ENCODE peak calls at places on chromosomes 7 and 10, in seven cellular contexts. One of them, this sample, is unnamed.

GRCh38 chr7:1502845-1503244 is 1.3 kb downstream of the INTS1 start:
- DNase-seq in neural crest cell: no peak
- DNase-seq in iPS-NIHi11: no peak
- DNase-seq in activated CD4-positive, alpha-beta T cell treated with anti-CD3 and anti-CD28 coated beads for 36 hours: no peak
- DNase-seq in NCI-H345: no peak
- DNase-seq in suprapubic skin: no peak
- DNase-seq in epithelial cell of esophagus: no peak
- DNase-seq in this sample: no peak

GRCh38 chr10:93535293-93535692 is 31.2 kb upstream of the FFAR4 start:
- DNase-seq in suprapubic skin: no peak
- DNase-seq in iPS-NIHi11: no peak
- DNase-seq in neural crest cell: no peak
- DNase-seq in activated CD4-positive, alpha-beta T cell treated with anti-CD3 and anti-CD28 coated beads for 36 hours: no peak
- DNase-seq in epithelial cell of esophagus: no peak
- DNase-seq in NCI-H345: no peak
- DNase-seq in this sample: no peak

GRCh38 chr10:71975891-71976725 is 11.9 kb downstream of the CHST3 start:
- DNase-seq in epithelial cell of esophagus: peak; percentile 67
- DNase-seq in iPS-NIHi11: no peak
- DNase-seq in suprapubic skin: no peak
- DNase-seq in NCI-H345: no peak
- DNase-seq in neural crest cell: no peak
- DNase-seq in activated CD4-positive, alpha-beta T cell treated with anti-CD3 and anti-CD28 coated beads for 36 hours: no peak
- DNase-seq in this sample: no peak

GRCh38 chr10:133205146-133205545 is 24.9 kb upstream of the UTF1 start:
- DNase-seq in epithelial cell of esophagus: no peak
- DNase-seq in neural crest cell: no peak
- DNase-seq in activated CD4-positive, alpha-beta T cell treated with anti-CD3 and anti-CD28 coated beads for 36 hours: no peak
- DNase-seq in suprapubic skin: no peak
- DNase-seq in NCI-H345: no peak
- DNase-seq in iPS-NIHi11: no peak
- DNase-seq in this sample: no peak

GRCh38 chr10:7291487-7292113 is 119.2 kb downstream of the SFMBT2 start:
- DNase-seq in neural crest cell: no peak
- DNase-seq in suprapubic skin: no peak
- DNase-seq in activated CD4-positive, alpha-beta T cell treated with anti-CD3 and anti-CD28 coated beads for 36 hours: no peak
- DNase-seq in epithelial cell of esophagus: no peak
- DNase-seq in NCI-H345: no peak
- DNase-seq in iPS-NIHi11: no peak
- DNase-seq in this sample: no peak

GRCh38 chr7:157651366-157652160 is 314.8 kb downstream of the DNAJB6 start:
- DNase-seq in activated CD4-positive, alpha-beta T cell treated with anti-CD3 and anti-CD28 coated beads for 36 hours: no peak
- DNase-seq in neural crest cell: no peak
- DNase-seq in epithelial cell of esophagus: no peak
- DNase-seq in suprapubic skin: no peak
- DNase-seq in NCI-H345: no peak
- DNase-seq in iPS-NIHi11: no peak
- DNase-seq in this sample: no peak

GRCh38 chr7:76364198-76364584 is 5.4 kb upstream of the YWHAG start:
- DNase-seq in activated CD4-positive, alpha-beta T cell treated with anti-CD3 and anti-CD28 coated beads for 36 hours: no peak
- DNase-seq in NCI-H345: no peak
- DNase-seq in suprapubic skin: no peak
- DNase-seq in epithelial cell of esophagus: peak; percentile 79
- DNase-seq in iPS-NIHi11: no peak
- DNase-seq in neural crest cell: no peak
- DNase-seq in this sample: no peak

GRCh38 chr7:106062006-106062405 is 50.1 kb downstream of the SYPL1 start:
- DNase-seq in suprapubic skin: no peak
- DNase-seq in NCI-H345: no peak
- DNase-seq in activated CD4-positive, alpha-beta T cell treated with anti-CD3 and anti-CD28 coated beads for 36 hours: no peak
- DNase-seq in neural crest cell: no peak
- DNase-seq in epithelial cell of esophagus: peak; percentile 68
- DNase-seq in iPS-NIHi11: no peak
- DNase-seq in this sample: no peak

GRCh38 chr7:155858521-155859061 is 46.3 kb upstream of the SHH start:
- DNase-seq in neural crest cell: no peak
- DNase-seq in iPS-NIHi11: no peak
- DNase-seq in activated CD4-positive, alpha-beta T cell treated with anti-CD3 and anti-CD28 coated beads for 36 hours: no peak
- DNase-seq in epithelial cell of esophagus: peak; percentile 24
- DNase-seq in NCI-H345: no peak
- DNase-seq in suprapubic skin: peak; percentile 53
- DNase-seq in this sample: no peak

GRCh38 chr7:2974093-2974819 is 69.4 kb downstream of the CARD11 start:
- DNase-seq in suprapubic skin: no peak
- DNase-seq in activated CD4-positive, alpha-beta T cell treated with anti-CD3 and anti-CD28 coated beads for 36 hours: no peak
- DNase-seq in NCI-H345: no peak
- DNase-seq in iPS-NIHi11: no peak
- DNase-seq in epithelial cell of esophagus: no peak
- DNase-seq in neural crest cell: no peak
- DNase-seq in this sample: no peak

GRCh38 chr10:123743441-123744225 is 77.5 kb downstream of the GPR26 start:
- DNase-seq in neural crest cell: no peak
- DNase-seq in epithelial cell of esophagus: no peak
- DNase-seq in NCI-H345: no peak
- DNase-seq in activated CD4-positive, alpha-beta T cell treated with anti-CD3 and anti-CD28 coated beads for 36 hours: no peak
- DNase-seq in suprapubic skin: peak; percentile 20
- DNase-seq in iPS-NIHi11: no peak
- DNase-seq in this sample: no peak

GRCh38 chr10:101694056-101694673 is 805 bp downstream of the FBXW4 start:
- DNase-seq in iPS-NIHi11: peak; percentile 83
- DNase-seq in epithelial cell of esophagus: peak; percentile 56
- DNase-seq in neural crest cell: peak; percentile 57
- DNase-seq in activated CD4-positive, alpha-beta T cell treated with anti-CD3 and anti-CD28 coated beads for 36 hours: peak; percentile 80
- DNase-seq in suprapubic skin: peak; percentile 80
- DNase-seq in NCI-H345: peak; percentile 58
- DNase-seq in this sample: no peak

GRCh38 chr7:104928721-104929400 is 85.1 kb upstream of the KMT2E start:
- DNase-seq in NCI-H345: no peak
- DNase-seq in neural crest cell: no peak
- DNase-seq in iPS-NIHi11: no peak
- DNase-seq in suprapubic skin: no peak
- DNase-seq in epithelial cell of esophagus: no peak
- DNase-seq in activated CD4-positive, alpha-beta T cell treated with anti-CD3 and anti-CD28 coated beads for 36 hours: no peak
- DNase-seq in this sample: no peak

GRCh38 chr7:73577627-73578341 is 595 bp downstream of the TBL2 start:
- DNase-seq in activated CD4-positive, alpha-beta T cell treated with anti-CD3 and anti-CD28 coated beads for 36 hours: no peak
- DNase-seq in neural crest cell: no peak
- DNase-seq in NCI-H345: no peak
- DNase-seq in suprapubic skin: no peak
- DNase-seq in epithelial cell of esophagus: peak; percentile 20
- DNase-seq in iPS-NIHi11: no peak
- DNase-seq in this sample: no peak

GRCh38 chr10:70702193-70702763 is 30.0 kb downstream of the ADAMTS14 start:
- DNase-seq in suprapubic skin: no peak
- DNase-seq in NCI-H345: no peak
- DNase-seq in iPS-NIHi11: no peak
- DNase-seq in activated CD4-positive, alpha-beta T cell treated with anti-CD3 and anti-CD28 coated beads for 36 hours: no peak
- DNase-seq in neural crest cell: no peak
- DNase-seq in epithelial cell of esophagus: no peak
- DNase-seq in this sample: no peak

GRCh38 chr10:70054902-70055301 is 2.3 kb downstream of the MACROH2A2 start:
- DNase-seq in NCI-H345: no peak
- DNase-seq in suprapubic skin: no peak
- DNase-seq in epithelial cell of esophagus: no peak
- DNase-seq in iPS-NIHi11: no peak
- DNase-seq in activated CD4-positive, alpha-beta T cell treated with anti-CD3 and anti-CD28 coated beads for 36 hours: no peak
- DNase-seq in neural crest cell: no peak
- DNase-seq in this sample: no peak

GRCh38 chr10:11180228-11180627 is 162.6 kb downstream of the CELF2 start:
- DNase-seq in NCI-H345: no peak
- DNase-seq in epithelial cell of esophagus: no peak
- DNase-seq in iPS-NIHi11: no peak
- DNase-seq in activated CD4-positive, alpha-beta T cell treated with anti-CD3 and anti-CD28 coated beads for 36 hours: peak; percentile 83
- DNase-seq in neural crest cell: no peak
- DNase-seq in suprapubic skin: no peak
- DNase-seq in this sample: no peak

GRCh38 chr7:102227371-102227770 is 59.3 kb upstream of the SH2B2 start:
- DNase-seq in neural crest cell: no peak
- DNase-seq in epithelial cell of esophagus: no peak
- DNase-seq in suprapubic skin: no peak
- DNase-seq in activated CD4-positive, alpha-beta T cell treated with anti-CD3 and anti-CD28 coated beads for 36 hours: no peak
- DNase-seq in NCI-H345: no peak
- DNase-seq in iPS-NIHi11: no peak
- DNase-seq in this sample: no peak

GRCh38 chr7:87370660-87371180 is 25.3 kb downstream of the CROT start:
- DNase-seq in suprapubic skin: no peak
- DNase-seq in iPS-NIHi11: no peak
- DNase-seq in epithelial cell of esophagus: peak; percentile 50
- DNase-seq in activated CD4-positive, alpha-beta T cell treated with anti-CD3 and anti-CD28 coated beads for 36 hours: no peak
- DNase-seq in NCI-H345: no peak
- DNase-seq in neural crest cell: no peak
- DNase-seq in this sample: no peak

GRCh38 chr7:24572421-24573007 is 738 bp upstream of the PALS2 start:
- DNase-seq in NCI-H345: peak; percentile 30
- DNase-seq in suprapubic skin: no peak
- DNase-seq in activated CD4-positive, alpha-beta T cell treated with anti-CD3 and anti-CD28 coated beads for 36 hours: peak; percentile 46
- DNase-seq in neural crest cell: peak; percentile 14
- DNase-seq in epithelial cell of esophagus: peak; percentile 54
- DNase-seq in iPS-NIHi11: no peak
- DNase-seq in this sample: peak; percentile 38

GRCh38 chr7:130865408-130866236 is 131.6 kb upstream of the KLF14 start:
- DNase-seq in NCI-H345: no peak
- DNase-seq in activated CD4-positive, alpha-beta T cell treated with anti-CD3 and anti-CD28 coated beads for 36 hours: no peak
- DNase-seq in epithelial cell of esophagus: peak; percentile 50
- DNase-seq in neural crest cell: peak; percentile 35
- DNase-seq in suprapubic skin: no peak
- DNase-seq in iPS-NIHi11: peak; percentile 47
- DNase-seq in this sample: peak; percentile 65

GRCh38 chr10:50531388-50532077 is 92.2 kb downstream of the SGMS1 start:
- DNase-seq in activated CD4-positive, alpha-beta T cell treated with anti-CD3 and anti-CD28 coated beads for 36 hours: no peak
- DNase-seq in suprapubic skin: no peak
- DNase-seq in iPS-NIHi11: no peak
- DNase-seq in NCI-H345: no peak
- DNase-seq in neural crest cell: no peak
- DNase-seq in epithelial cell of esophagus: no peak
- DNase-seq in this sample: no peak

GRCh38 chr10:29980084-29980483 is 79.3 kb downstream of the JCAD start:
- DNase-seq in suprapubic skin: no peak
- DNase-seq in neural crest cell: no peak
- DNase-seq in iPS-NIHi11: no peak
- DNase-seq in activated CD4-positive, alpha-beta T cell treated with anti-CD3 and anti-CD28 coated beads for 36 hours: no peak
- DNase-seq in NCI-H345: no peak
- DNase-seq in epithelial cell of esophagus: peak; percentile 59
- DNase-seq in this sample: no peak

GRCh38 chr7:24970676-24971075 is 9.3 kb downstream of the OSBPL3 start:
- DNase-seq in activated CD4-positive, alpha-beta T cell treated with anti-CD3 and anti-CD28 coated beads for 36 hours: no peak
- DNase-seq in suprapubic skin: no peak
- DNase-seq in epithelial cell of esophagus: peak; percentile 73
- DNase-seq in neural crest cell: no peak
- DNase-seq in iPS-NIHi11: no peak
- DNase-seq in NCI-H345: no peak
- DNase-seq in this sample: no peak

GRCh38 chr7:26440253-26440992 is 148.8 kb downstream of the SNX10 start:
- DNase-seq in NCI-H345: peak; percentile 6
- DNase-seq in epithelial cell of esophagus: no peak
- DNase-seq in activated CD4-positive, alpha-beta T cell treated with anti-CD3 and anti-CD28 coated beads for 36 hours: no peak
- DNase-seq in iPS-NIHi11: no peak
- DNase-seq in suprapubic skin: no peak
- DNase-seq in neural crest cell: no peak
- DNase-seq in this sample: no peak

This sample was measured in NT2/D1.